ENCODE peak calls at places on chromosome 19, in six cellular contexts. One of them, this sample, is unnamed.

GRCh38 chr19:30293051-30293785 is 79.0 kb upstream of the ZNF536 start:
- DNase-seq in breast epithelium: no peak
- DNase-seq in AG10803: no peak
- DNase-seq in left lung: no peak
- DNase-seq in body of pancreas: no peak
- DNase-seq in psoas muscle: no peak
- DNase-seq in this sample: no peak

GRCh38 chr19:33132425-33132824 is 511 bp downstream of the WDR88 start:
- DNase-seq in AG10803: no peak
- DNase-seq in body of pancreas: no peak
- DNase-seq in left lung: no peak
- DNase-seq in breast epithelium: no peak
- DNase-seq in psoas muscle: no peak
- DNase-seq in this sample: no peak

GRCh38 chr19:15631817-15632216 is 8.9 kb upstream of the CYP4F3 start:
- DNase-seq in breast epithelium: no peak
- DNase-seq in left lung: no peak
- DNase-seq in AG10803: no peak
- DNase-seq in body of pancreas: no peak
- DNase-seq in psoas muscle: no peak
- DNase-seq in this sample: no peak

GRCh38 chr19:16207490-16208025 is 9.8 kb downstream of the AP1M1 start:
- DNase-seq in body of pancreas: no peak
- DNase-seq in psoas muscle: no peak
- DNase-seq in AG10803: no peak
- DNase-seq in breast epithelium: no peak
- DNase-seq in left lung: no peak
- DNase-seq in this sample: no peak

GRCh38 chr19:18590273-18591272 is 2.0 kb downstream of the REX1BD start:
- DNase-seq in left lung: no peak
- DNase-seq in AG10803: peak; percentile 18
- DNase-seq in psoas muscle: peak; percentile 76
- DNase-seq in body of pancreas: no peak
- DNase-seq in breast epithelium: peak; percentile 82
- DNase-seq in this sample: no peak

GRCh38 chr19:58304255-58304654 is 922 bp upstream of the ERVK3-1 start:
- DNase-seq in psoas muscle: no peak
- DNase-seq in AG10803: no peak
- DNase-seq in body of pancreas: no peak
- DNase-seq in breast epithelium: no peak
- DNase-seq in left lung: no peak
- DNase-seq in this sample: no peak

GRCh38 chr19:3096902-3097326 is 2.8 kb downstream of the GNA11 start:
- DNase-seq in left lung: no peak
- DNase-seq in AG10803: no peak
- DNase-seq in breast epithelium: no peak
- DNase-seq in psoas muscle: no peak
- DNase-seq in body of pancreas: no peak
- DNase-seq in this sample: no peak

GRCh38 chr19:16476401-16476800 is 4.6 kb upstream of the EPS15L1 start:
- DNase-seq in body of pancreas: no peak
- DNase-seq in AG10803: no peak
- DNase-seq in left lung: no peak
- DNase-seq in psoas muscle: no peak
- DNase-seq in breast epithelium: no peak
- DNase-seq in this sample: no peak

GRCh38 chr19:30225615-30226463 is 146.3 kb upstream of the ZNF536 start:
- DNase-seq in breast epithelium: no peak
- DNase-seq in body of pancreas: no peak
- DNase-seq in left lung: no peak
- DNase-seq in AG10803: no peak
- DNase-seq in psoas muscle: no peak
- DNase-seq in this sample: no peak

GRCh38 chr19:11535792-11536595 is 2.7 kb upstream of the CNN1 start:
- DNase-seq in left lung: peak; percentile 88
- DNase-seq in body of pancreas: peak; percentile 93
- DNase-seq in psoas muscle: peak; percentile 90
- DNase-seq in breast epithelium: peak; percentile 90
- DNase-seq in AG10803: peak; percentile 81
- DNase-seq in this sample: no peak

GRCh38 chr19:11541238-11541637 is 2.6 kb downstream of the CNN1 start:
- DNase-seq in left lung: no peak
- DNase-seq in breast epithelium: no peak
- DNase-seq in body of pancreas: no peak
- DNase-seq in AG10803: no peak
- DNase-seq in psoas muscle: no peak
- DNase-seq in this sample: no peak

GRCh38 chr19:11540642-11541041 is 2.0 kb downstream of the CNN1 start:
- DNase-seq in AG10803: no peak
- DNase-seq in breast epithelium: peak; percentile 73
- DNase-seq in body of pancreas: no peak
- DNase-seq in left lung: no peak
- DNase-seq in psoas muscle: no peak
- DNase-seq in this sample: no peak

GRCh38 chr19:11539495-11540365 is 1.1 kb downstream of the CNN1 start:
- DNase-seq in AG10803: no peak
- DNase-seq in left lung: no peak
- DNase-seq in body of pancreas: no peak
- DNase-seq in psoas muscle: no peak
- DNase-seq in breast epithelium: peak; percentile 67
- DNase-seq in this sample: no peak

GRCh38 chr19:11538232-11539036 is at the start of gene CNN1:
- DNase-seq in AG10803: peak; percentile 76
- DNase-seq in breast epithelium: peak; percentile 93
- DNase-seq in body of pancreas: no peak
- DNase-seq in psoas muscle: peak; percentile 41
- DNase-seq in left lung: peak; percentile 68
- DNase-seq in this sample: no peak
- H3K4me3 ChIP-seq in AG10803: peak within 1 kb of the TSS; percentile 57
- H3K4me3 ChIP-seq in breast epithelium: peak within 1 kb of the TSS; percentile 57
- H3K4me3 ChIP-seq in body of pancreas: no peak within 1 kb of the TSS
- H3K4me3 ChIP-seq in psoas muscle: peak within 1 kb of the TSS; percentile 47
- H3K4me3 ChIP-seq in left lung: peak within 1 kb of the TSS; percentile 11
- H3K4me3 ChIP-seq in this sample: no peak within 1 kb of the TSS

GRCh38 chr19:55322495-55322894 is 2.6 kb downstream of the TMEM150B start:
- DNase-seq in AG10803: no peak
- DNase-seq in psoas muscle: no peak
- DNase-seq in left lung: no peak
- DNase-seq in breast epithelium: no peak
- DNase-seq in body of pancreas: no peak
- DNase-seq in this sample: no peak

GRCh38 chr19:55324705-55325104 is 436 bp downstream of the TMEM150B start:
- DNase-seq in psoas muscle: no peak
- DNase-seq in left lung: no peak
- DNase-seq in AG10803: no peak
- DNase-seq in body of pancreas: no peak
- DNase-seq in breast epithelium: no peak
- DNase-seq in this sample: no peak

GRCh38 chr19:55321466-55321865 is 3.7 kb downstream of the TMEM150B start:
- DNase-seq in left lung: no peak
- DNase-seq in AG10803: no peak
- DNase-seq in psoas muscle: no peak
- DNase-seq in body of pancreas: no peak
- DNase-seq in breast epithelium: no peak
- DNase-seq in this sample: no peak

GRCh38 chr19:55320844-55321419 is 4.2 kb downstream of the TMEM150B start:
- DNase-seq in body of pancreas: no peak
- DNase-seq in left lung: no peak
- DNase-seq in AG10803: no peak
- DNase-seq in psoas muscle: no peak
- DNase-seq in breast epithelium: no peak
- DNase-seq in this sample: no peak

DNA sequence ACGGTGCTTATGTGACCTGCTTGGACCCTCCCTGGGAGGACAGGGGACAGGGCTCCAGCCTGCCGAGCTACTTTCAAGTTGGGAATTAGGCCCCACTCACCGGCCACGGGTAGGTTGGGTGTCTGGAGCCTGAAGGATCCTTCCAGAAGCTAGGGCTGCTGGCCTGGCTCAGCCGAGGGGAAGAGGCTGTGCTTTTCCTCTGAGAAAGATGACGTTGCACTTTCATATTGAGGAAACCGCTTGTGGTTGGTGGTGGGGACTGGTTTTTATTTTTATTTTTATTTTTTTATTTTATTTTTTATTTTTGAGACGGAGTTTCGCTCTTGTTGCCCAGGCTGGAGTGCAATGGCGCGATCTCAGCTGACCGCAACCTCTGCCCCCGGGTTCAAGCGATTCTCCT is at the start of gene TMEM150B:
- DNase-seq in psoas muscle: no peak
- DNase-seq in breast epithelium: no peak
- DNase-seq in AG10803: no peak
- DNase-seq in body of pancreas: no peak
- DNase-seq in left lung: peak; percentile 66
- DNase-seq in this sample: no peak
- H3K4me3 ChIP-seq in psoas muscle: peak within 1 kb of the TSS; percentile 15
- H3K4me3 ChIP-seq in breast epithelium: no peak within 1 kb of the TSS
- H3K4me3 ChIP-seq in AG10803: no peak within 1 kb of the TSS
- H3K4me3 ChIP-seq in body of pancreas: no peak within 1 kb of the TSS
- H3K4me3 ChIP-seq in left lung: peak within 1 kb of the TSS; percentile 35
- H3K4me3 ChIP-seq in this sample: no peak within 1 kb of the TSS

GRCh38 chr19:39778763-39779162 is at the start of gene LEUTX:
- DNase-seq in AG10803: no peak
- DNase-seq in breast epithelium: no peak
- DNase-seq in psoas muscle: no peak
- DNase-seq in left lung: no peak
- DNase-seq in body of pancreas: no peak
- DNase-seq in this sample: no peak
- H3K4me3 ChIP-seq in AG10803: no peak within 1 kb of the TSS
- H3K4me3 ChIP-seq in breast epithelium: no peak within 1 kb of the TSS
- H3K4me3 ChIP-seq in psoas muscle: no peak within 1 kb of the TSS
- H3K4me3 ChIP-seq in left lung: no peak within 1 kb of the TSS
- H3K4me3 ChIP-seq in body of pancreas: no peak within 1 kb of the TSS
- H3K4me3 ChIP-seq in this sample: no peak within 1 kb of the TSS

DNA sequence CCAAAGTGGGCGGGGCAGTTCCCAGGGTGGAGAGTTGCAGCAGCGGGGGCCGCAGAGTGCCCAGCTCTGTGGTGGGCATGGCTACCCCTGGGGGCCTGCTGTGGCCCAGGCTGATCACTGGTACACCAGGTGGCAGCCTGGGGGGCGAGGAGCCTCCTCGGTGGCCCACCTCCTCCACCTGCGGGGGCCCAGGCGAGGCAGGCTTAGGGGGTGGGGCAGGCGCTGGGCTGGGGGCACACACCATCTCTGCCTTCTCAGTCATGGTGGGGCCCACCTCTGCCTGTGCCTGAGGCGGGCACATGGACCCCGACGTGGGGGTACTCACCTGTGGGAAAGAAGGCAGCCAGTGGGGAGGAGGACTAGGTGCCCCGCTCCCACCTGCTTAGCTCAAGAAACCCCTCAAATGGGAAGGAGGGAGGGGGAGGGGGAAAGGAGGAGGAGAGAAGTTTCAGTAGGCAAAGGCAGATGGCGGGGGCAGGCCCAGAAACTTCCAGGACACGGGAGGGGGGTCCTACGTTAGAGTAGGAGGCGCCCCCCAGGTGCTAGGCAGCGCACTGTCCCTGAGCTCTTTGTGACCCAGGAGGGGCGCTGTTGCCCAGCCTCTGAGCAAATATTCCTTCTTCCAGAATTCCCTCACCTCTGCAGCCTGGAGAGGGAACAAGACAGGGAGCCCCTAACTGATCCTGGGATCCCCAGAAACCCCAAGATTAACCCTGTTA is 1.6 kb downstream of the LYL1 start:
- DNase-seq in psoas muscle: no peak
- DNase-seq in breast epithelium: no peak
- DNase-seq in AG10803: no peak
- DNase-seq in left lung: no peak
- DNase-seq in body of pancreas: no peak
- DNase-seq in this sample: no peak
- H3K4me3 ChIP-seq in psoas muscle: peak overlapping the region; percentile 64
- H3K4me3 ChIP-seq in breast epithelium: peak overlapping the region; percentile 41
- H3K4me3 ChIP-seq in AG10803: no peak overlapping the region
- H3K4me3 ChIP-seq in left lung: peak overlapping the region; percentile 50
- H3K4me3 ChIP-seq in body of pancreas: no peak overlapping the region
- H3K4me3 ChIP-seq in this sample: no peak overlapping the region

GRCh38 chr19:1274852-1275259 is 474 bp upstream of the FAM174C start:
- DNase-seq in psoas muscle: no peak
- DNase-seq in AG10803: no peak
- DNase-seq in left lung: no peak
- DNase-seq in breast epithelium: no peak
- DNase-seq in body of pancreas: no peak
- DNase-seq in this sample: no peak

GRCh38 chr19:1273263-1274041 is 1.9 kb upstream of the FAM174C start:
- DNase-seq in breast epithelium: no peak
- DNase-seq in psoas muscle: no peak
- DNase-seq in AG10803: no peak
- DNase-seq in body of pancreas: no peak
- DNase-seq in left lung: no peak
- DNase-seq in this sample: no peak

GRCh38 chr19:1272423-1273262 is 2.7 kb upstream of the FAM174C start:
- DNase-seq in body of pancreas: no peak
- DNase-seq in psoas muscle: no peak
- DNase-seq in breast epithelium: no peak
- DNase-seq in left lung: no peak
- DNase-seq in AG10803: no peak
- DNase-seq in this sample: no peak

GRCh38 chr19:1275260-1275975 is at the start of gene FAM174C:
- DNase-seq in body of pancreas: peak; percentile 96
- DNase-seq in left lung: peak; percentile 97
- DNase-seq in breast epithelium: peak; percentile 94
- DNase-seq in AG10803: peak; percentile 96
- DNase-seq in psoas muscle: peak; percentile 97
- DNase-seq in this sample: no peak

DNA sequence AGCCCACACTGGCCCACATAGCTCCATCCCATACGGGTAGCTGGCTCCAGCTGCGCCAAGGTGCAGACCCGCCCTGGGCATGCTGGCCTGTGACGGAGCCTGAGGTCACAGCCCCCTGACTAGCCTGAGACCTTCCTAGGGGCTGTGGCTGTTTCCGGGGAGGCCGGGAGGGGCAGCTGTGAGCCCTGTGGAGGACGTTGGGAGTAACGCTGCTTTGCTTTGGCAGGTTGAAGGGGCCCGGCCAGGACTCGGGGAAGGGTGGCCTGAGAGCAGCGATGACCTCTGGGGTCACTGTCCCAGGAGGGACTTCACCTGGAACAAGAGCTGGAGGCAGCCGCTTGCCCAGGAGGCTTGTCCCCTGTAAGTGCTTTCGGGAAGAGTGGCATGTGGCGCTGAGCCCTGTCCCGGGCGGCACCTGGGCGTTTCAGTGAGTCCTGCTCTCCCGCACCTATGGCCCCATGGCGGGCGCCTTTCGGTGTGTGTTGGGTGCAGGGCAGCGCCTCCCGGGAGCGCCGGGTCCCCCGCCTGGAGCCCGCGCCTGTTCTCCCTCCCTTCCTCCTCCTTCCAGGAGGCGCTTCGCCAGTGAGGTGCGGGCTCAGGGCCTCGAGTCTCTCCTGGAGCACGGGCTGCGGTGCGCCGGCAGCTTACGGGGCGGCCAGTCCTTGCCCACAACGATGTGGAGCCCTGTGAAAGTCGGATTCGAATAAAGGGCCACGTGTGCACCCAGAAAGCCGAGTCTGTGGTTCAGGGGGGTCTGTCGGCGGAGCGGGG is 1.1 kb upstream of the FAM174C start:
- DNase-seq in AG10803: no peak
- DNase-seq in psoas muscle: peak; percentile 33
- DNase-seq in left lung: no peak
- DNase-seq in body of pancreas: no peak
- DNase-seq in breast epithelium: no peak
- DNase-seq in this sample: no peak
- H3K4me3 ChIP-seq in AG10803: peak overlapping the region; percentile 45
- H3K4me3 ChIP-seq in psoas muscle: peak overlapping the region; percentile 87
- H3K4me3 ChIP-seq in left lung: peak overlapping the region; percentile 70
- H3K4me3 ChIP-seq in body of pancreas: no peak overlapping the region
- H3K4me3 ChIP-seq in breast epithelium: peak overlapping the region; percentile 79
- H3K4me3 ChIP-seq in this sample: peak overlapping the region; percentile 69

This sample was measured in keratinocyte.